ENCODE peak calls at places on chromosomes 3 and 15, in seven cellular contexts. V is activated CD4-positive, CD25-positive, alpha-beta regulatory T cell; N is stimulated activated CD4-positive, alpha-beta T cell treated with anti-CD3 and anti-CD28 coated beads, Interleukin-4, amount 100 ng/mL, for 24 hours; B is stimulated activated effector memory CD8-positive, alpha-beta T cell treated with anti-CD3 and anti-CD28 coated beads, Interleukin-12 subunit alpha, Interleukin-12 subunit beta, amount 100 ng/mL, for 72 hours; G is spleen; S is LoVo; R is DMS79. W is an unnamed sample.

GRCh38 chr3:12461097-12461649 is 23.1 kb upstream of the TSEN2 start:
- DNase-seq in V (no peak), N (no peak), B (no peak), G (no peak), S (no peak), R (no peak), W (no peak)

GRCh38 chr3:143975549-143976152 is 4.0 kb downstream of the DIPK2A start:
- DNase-seq in V (no peak), N (no peak), B (no peak), G (no peak), S (peak), R (no peak), W (no peak)

GRCh38 chr15:60022379-60022741 is 18.2 kb downstream of the FOXB1 start:
- DNase-seq in V (no peak), N (no peak), B (no peak), G (no peak), S (no peak), R (no peak), W (no peak)

GRCh38 chr3:13951184-13951583 is 71.3 kb upstream of the WNT7A start:
- DNase-seq in V (no peak), N (no peak), B (no peak), G (no peak), S (peak), R (no peak), W (no peak)

GRCh38 chr3:173529062-173529711 is 131.6 kb downstream of the NLGN1 start:
- DNase-seq in V (no peak), N (no peak), B (no peak), G (no peak), S (peak), R (no peak), W (peak)

GRCh38 chr3:58965870-58966269 is 84.0 kb downstream of the CFAP20DC start:
- DNase-seq in V (no peak), N (no peak), B (no peak), G (no peak), S (no peak), R (no peak), W (no peak)

GRCh38 chr3:149095487-149095886 is 9.2 kb upstream of the HLTF start:
- DNase-seq in V (no peak), N (no peak), B (no peak), G (no peak), S (no peak), R (peak), W (no peak)

GRCh38 chr3:50336452-50337174 is 4.0 kb downstream of the RASSF1 start:
- DNase-seq in V (peak), N (peak), B (no peak), G (no peak), S (no peak), R (no peak), W (no peak)

GRCh38 chr3:119630562-119631329 is 29.6 kb downstream of the POPDC2 start:
- DNase-seq in V (no peak), N (no peak), B (no peak), G (no peak), S (no peak), R (no peak), W (no peak)

GRCh38 chr3:144429719-144430121 is 458.1 kb downstream of the DIPK2A start:
- DNase-seq in V (no peak), N (no peak), B (no peak), G (no peak), S (no peak), R (no peak), W (no peak)

GRCh38 chr3:117955196-117955595 is 1079.5 kb downstream of the IGSF11 start:
- DNase-seq in V (no peak), N (no peak), B (no peak), G (no peak), S (no peak), R (no peak), W (no peak)

GRCh38 chr3:160448845-160449659 is 534 bp downstream of the TRIM59 start:
- DNase-seq in V (peak), N (no peak), B (no peak), G (peak), S (peak), R (no peak), W (peak)

GRCh38 chr15:53197426-53197839 is 407.3 kb upstream of the ONECUT1 start:
- DNase-seq in V (no peak), N (peak), B (peak), G (peak), S (peak), R (no peak), W (peak)

GRCh38 chr3:61118830-61119229 is 132.4 kb downstream of the FHIT start:
- DNase-seq in V (no peak), N (no peak), B (no peak), G (no peak), S (no peak), R (no peak), W (no peak)

GRCh38 chr3:165770781-165771180 is 66.4 kb downstream of the BCHE start:
- DNase-seq in V (no peak), N (no peak), B (no peak), G (no peak), S (no peak), R (no peak), W (no peak)